ENCODE peak calls at places on chromosomes 12 and 14, in five cellular contexts. U is fibroblast of mammary gland, K is OCI-LY7, T is endothelial cell, P is astrocyte of the spinal cord. F is an unnamed sample.

GRCh38 chr12:12630850-12631249 is 19.2 kb downstream of the CREBL2 start:
- DNase-seq in P (no peak), K (no peak), T (no peak), U (no peak), F (no peak)

GRCh38 chr14:50038398-50039119 is 77.8 kb downstream of the VCPKMT start:
- DNase-seq in K (no peak), P (peak), U (peak), T (no peak), F (peak)

GRCh38 chr12:91964501-91964900 is 181.1 kb downstream of the BTG1 start:
- DNase-seq in P (no peak), K (no peak), U (peak), T (no peak), F (no peak)

GRCh38 chr12:5523396-5524115 is 91.6 kb downstream of the NTF3 start:
- DNase-seq in P (no peak), U (no peak), K (no peak), T (no peak), F (no peak)

GRCh38 chr12:130031571-130032189 is 127.9 kb upstream of the TMEM132D start:
- DNase-seq in U (peak), P (peak), K (peak), T (peak), F (peak)

GRCh38 chr12:122943196-122943595 is 23.1 kb downstream of the ABCB9 start:
- DNase-seq in U (peak), P (no peak), K (no peak), T (no peak), F (no peak)

GRCh38 chr14:74984241-74985027 is 18.3 kb upstream of the EIF2B2 start:
- DNase-seq in K (no peak), P (no peak), T (no peak), U (no peak), F (no peak)

GRCh38 chr14:70000601-70001000 is 121.4 kb downstream of the SMOC1 start:
- DNase-seq in K (no peak), P (no peak), T (no peak), U (peak), F (no peak)

GRCh38 chr12:89775336-89776005 is 66.8 kb upstream of the ATP2B1 start:
- DNase-seq in T (no peak), P (no peak), K (no peak), U (no peak), F (peak)

GRCh38 chr12:32756476-32757158 is 920 bp upstream of the YARS2 start:
- DNase-seq in T (peak), P (no peak), K (no peak), U (peak), F (peak)

GRCh38 chr12:23630524-23630923 is 318.9 kb downstream of the SOX5 start:
- DNase-seq in U (no peak), P (no peak), K (no peak), T (no peak), F (no peak)

GRCh38 chr12:124862768-124863408 is 776 bp downstream of the SCARB1 start:
- DNase-seq in P (no peak), T (no peak), K (peak), U (peak), F (no peak)

F was measured in A172.